ENCODE peak calls at places on chromosomes 4 and X, in four cellular contexts. One of them, this sample, is unnamed.

GRCh38 chrX:121389976-121390709 is 342.7 kb downstream of the GLUD2 start:
- DNase-seq in HepG2: peak; percentile 30
- DNase-seq in K562: no peak
- DNase-seq in GM12878: no peak
- DNase-seq in this sample: no peak

GRCh38 chr4:54315561-54315960 is 86.5 kb downstream of the PDGFRA start:
- DNase-seq in HepG2: no peak
- DNase-seq in K562: no peak
- DNase-seq in GM12878: peak; percentile 86
- DNase-seq in this sample: no peak

GRCh38 chr4:163166041-163166579 is 580 bp downstream of the NAF1 start:
- DNase-seq in HepG2: peak; percentile 26
- DNase-seq in K562: peak; percentile 49
- DNase-seq in GM12878: no peak
- DNase-seq in this sample: peak; percentile 45

GRCh38 chr4:159860945-159861344 is 758.1 kb downstream of the RAPGEF2 start:
- DNase-seq in HepG2: no peak
- DNase-seq in K562: no peak
- DNase-seq in GM12878: no peak
- DNase-seq in this sample: no peak

GRCh38 chrX:2635366-2635765 is 55.7 kb upstream of the CD99 start:
- DNase-seq in HepG2: no peak
- DNase-seq in K562: no peak
- DNase-seq in GM12878: no peak
- DNase-seq in this sample: no peak

GRCh38 chr4:127165971-127166370 is 466.8 kb upstream of the INTU start:
- DNase-seq in HepG2: no peak
- DNase-seq in K562: no peak
- DNase-seq in GM12878: no peak
- DNase-seq in this sample: no peak

GRCh38 chr4:140743194-140743931 is 12.8 kb downstream of the TBC1D9 start:
- DNase-seq in HepG2: peak; percentile 51
- DNase-seq in K562: no peak
- DNase-seq in GM12878: peak; percentile 58
- DNase-seq in this sample: no peak

GRCh38 chr4:127219247-127219646 is 413.5 kb upstream of the INTU start:
- DNase-seq in HepG2: no peak
- DNase-seq in K562: no peak
- DNase-seq in GM12878: no peak
- DNase-seq in this sample: no peak

GRCh38 chrX:39936886-39937770 is 160.6 kb downstream of the BCOR start:
- DNase-seq in HepG2: no peak
- DNase-seq in K562: peak; percentile 24
- DNase-seq in GM12878: peak; percentile 12
- DNase-seq in this sample: no peak

GRCh38 chr4:4226606-4227438 is at the start of gene OTOP1:
- DNase-seq in HepG2: no peak
- DNase-seq in K562: no peak
- DNase-seq in GM12878: no peak
- DNase-seq in this sample: no peak

GRCh38 chr4:101033986-101034385 is 313.3 kb downstream of the PPP3CA start:
- DNase-seq in HepG2: no peak
- DNase-seq in K562: no peak
- DNase-seq in GM12878: no peak
- DNase-seq in this sample: peak; percentile 51

GRCh38 chrX:13090261-13091110 is 46.1 kb upstream of the FAM9C start:
- DNase-seq in HepG2: peak; percentile 67
- DNase-seq in K562: peak; percentile 14
- DNase-seq in GM12878: no peak
- DNase-seq in this sample: no peak

GRCh38 chr4:67531349-67531748 is 14.0 kb downstream of the CENPC start:
- DNase-seq in HepG2: no peak
- DNase-seq in K562: no peak
- DNase-seq in GM12878: no peak
- DNase-seq in this sample: no peak

GRCh38 chr4:46844325-46844917 is 64.6 kb downstream of the COX7B2 start:
- DNase-seq in HepG2: peak; percentile 50
- DNase-seq in K562: peak; percentile 21
- DNase-seq in GM12878: peak; percentile 4
- DNase-seq in this sample: peak; percentile 34

GRCh38 chrX:148938348-148938747 is 437.9 kb downstream of the AFF2 start:
- DNase-seq in HepG2: no peak
- DNase-seq in K562: no peak
- DNase-seq in GM12878: no peak
- DNase-seq in this sample: no peak
- TF ChIP-seq TCF7 in HepG2: no peak
- TF ChIP-seq TCF7 in K562: no peak
- TF ChIP-seq TCF7 in GM12878: no peak
- TF ChIP-seq TCF7 in this sample: no peak

DNA sequence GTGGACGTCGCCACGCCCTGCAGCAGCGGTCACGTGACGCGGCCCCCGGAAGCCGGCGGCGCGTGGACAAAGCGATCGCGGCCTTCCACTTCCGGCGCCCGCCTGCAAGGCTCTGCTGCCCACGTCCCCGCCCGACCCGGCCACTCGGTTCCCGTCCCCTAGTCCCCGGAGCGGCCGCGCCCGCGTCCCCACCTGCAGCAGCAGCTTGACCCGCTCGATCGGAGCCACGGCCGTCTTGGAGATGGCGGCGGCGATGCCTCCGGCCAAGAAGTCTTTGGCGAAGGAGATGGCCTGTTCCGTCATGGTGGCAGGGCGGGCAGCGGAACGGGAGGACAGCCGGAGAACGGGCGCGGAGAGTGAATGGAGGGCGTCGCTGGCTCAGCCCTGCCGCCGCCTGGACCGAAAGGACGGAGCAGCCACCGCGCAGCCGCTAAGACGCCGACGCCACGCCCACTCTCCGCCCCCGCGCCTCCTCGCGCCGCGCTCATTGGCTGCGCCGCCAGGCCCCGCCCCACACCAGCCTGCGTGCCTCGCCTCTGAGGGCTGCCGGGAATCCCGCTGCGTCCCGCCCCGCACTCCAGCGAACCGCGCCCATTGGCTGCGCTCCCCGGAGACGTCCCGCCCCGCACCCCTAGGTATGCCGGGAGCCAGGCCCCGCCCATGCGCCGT is at the start of gene SLC25A6:
- DNase-seq in HepG2: peak; percentile 92
- DNase-seq in K562: peak; percentile 86
- DNase-seq in GM12878: peak; percentile 88
- DNase-seq in this sample: peak; percentile 100
- TF ChIP-seq TCF7 in HepG2: no peak
- TF ChIP-seq TCF7 in K562: no peak
- TF ChIP-seq TCF7 in GM12878: no peak
- TF ChIP-seq TCF7 in this sample: peak; percentile 93

GRCh38 chr4:183098080-183098722 is 856 bp upstream of the WWC2 start:
- DNase-seq in HepG2: peak; percentile 47
- DNase-seq in K562: peak; percentile 61
- DNase-seq in GM12878: no peak
- DNase-seq in this sample: peak; percentile 52

GRCh38 chr4:183096276-183096965 is 2.6 kb upstream of the WWC2 start:
- DNase-seq in HepG2: no peak
- DNase-seq in K562: no peak
- DNase-seq in GM12878: no peak
- DNase-seq in this sample: no peak

GRCh38 chr4:183098723-183099536 is at the start of gene WWC2:
- DNase-seq in HepG2: peak; percentile 83
- DNase-seq in K562: peak; percentile 83
- DNase-seq in GM12878: no peak
- DNase-seq in this sample: peak; percentile 96

GRCh38 chr4:183099537-183100297 is 660 bp downstream of the WWC2 start:
- DNase-seq in HepG2: peak; percentile 35
- DNase-seq in K562: peak; percentile 37
- DNase-seq in GM12878: no peak
- DNase-seq in this sample: peak; percentile 84

GRCh38 chr4:183097251-183098079 is 1.6 kb upstream of the WWC2 start:
- DNase-seq in HepG2: no peak
- DNase-seq in K562: no peak
- DNase-seq in GM12878: no peak
- DNase-seq in this sample: peak; percentile 52
- TF ChIP-seq TCF7 in HepG2: no peak
- TF ChIP-seq TCF7 in K562: no peak
- TF ChIP-seq TCF7 in GM12878: no peak
- TF ChIP-seq TCF7 in this sample: no peak

DNA sequence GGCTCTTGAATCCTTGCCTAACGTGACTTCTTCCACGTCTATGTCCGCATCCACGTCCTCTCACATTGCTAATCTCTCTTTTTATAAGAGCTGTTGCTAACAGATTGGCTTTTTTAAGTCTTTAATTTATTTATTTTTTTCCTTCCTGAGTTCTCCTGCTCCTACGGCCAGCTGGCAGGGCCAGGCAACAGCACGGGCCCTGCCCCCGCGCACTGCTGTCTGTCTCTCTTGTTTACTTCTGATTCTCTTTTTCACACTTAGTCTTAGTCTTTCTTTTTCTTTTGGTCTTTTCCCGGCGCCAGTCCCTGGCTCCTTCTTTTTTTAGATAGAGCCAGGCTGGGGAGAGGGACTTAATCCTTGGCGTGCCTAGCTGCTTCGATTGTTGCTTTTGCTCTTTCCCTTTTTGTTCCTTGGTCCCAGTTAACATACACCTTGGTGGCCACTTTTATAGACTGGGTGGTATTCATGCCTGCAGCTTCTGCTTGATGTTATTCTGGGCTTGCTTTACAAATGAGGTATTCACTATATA is 53.2 kb upstream of the RBMX start:
- DNase-seq in HepG2: no peak
- DNase-seq in K562: no peak
- DNase-seq in GM12878: no peak
- DNase-seq in this sample: no peak
- TF ChIP-seq TCF7 in HepG2: no peak
- TF ChIP-seq TCF7 in K562: no peak
- TF ChIP-seq TCF7 in GM12878: no peak
- TF ChIP-seq TCF7 in this sample: no peak

GRCh38 chrX:47199286-47199685 is 5.7 kb downstream of the UBA1 start:
- DNase-seq in HepG2: no peak
- DNase-seq in K562: no peak
- DNase-seq in GM12878: no peak
- DNase-seq in this sample: no peak

GRCh38 chrX:47200385-47201150 is 6.9 kb downstream of the UBA1 start:
- DNase-seq in HepG2: peak; percentile 42
- DNase-seq in K562: peak; percentile 25
- DNase-seq in GM12878: no peak
- DNase-seq in this sample: no peak

GRCh38 chrX:47198026-47198686 is 4.5 kb downstream of the UBA1 start:
- DNase-seq in HepG2: no peak
- DNase-seq in K562: no peak
- DNase-seq in GM12878: no peak
- DNase-seq in this sample: no peak

GRCh38 chrX:47197526-47197925 is 3.9 kb downstream of the UBA1 start:
- DNase-seq in HepG2: no peak
- DNase-seq in K562: no peak
- DNase-seq in GM12878: no peak
- DNase-seq in this sample: no peak

GRCh38 chrX:47198687-47199080 is 5.1 kb downstream of the UBA1 start:
- DNase-seq in HepG2: no peak
- DNase-seq in K562: no peak
- DNase-seq in GM12878: no peak
- DNase-seq in this sample: no peak
- TF ChIP-seq TCF7 in HepG2: no peak
- TF ChIP-seq TCF7 in K562: no peak
- TF ChIP-seq TCF7 in GM12878: no peak
- TF ChIP-seq TCF7 in this sample: no peak

GRCh38 chr4:165464813-165465381 is 86.1 kb downstream of the CPE start:
- DNase-seq in HepG2: peak; percentile 18
- DNase-seq in K562: peak; percentile 60
- DNase-seq in GM12878: no peak
- DNase-seq in this sample: no peak
- TF ChIP-seq TCF7 in HepG2: no peak
- TF ChIP-seq TCF7 in K562: no peak
- TF ChIP-seq TCF7 in GM12878: no peak
- TF ChIP-seq TCF7 in this sample: no peak

GRCh38 chr4:8528713-8529112 is 51.5 kb upstream of the GPR78 start:
- DNase-seq in HepG2: no peak
- DNase-seq in K562: no peak
- DNase-seq in GM12878: no peak
- DNase-seq in this sample: no peak
- TF ChIP-seq TCF7 in HepG2: no peak
- TF ChIP-seq TCF7 in K562: no peak
- TF ChIP-seq TCF7 in GM12878: no peak
- TF ChIP-seq TCF7 in this sample: no peak

DNA sequence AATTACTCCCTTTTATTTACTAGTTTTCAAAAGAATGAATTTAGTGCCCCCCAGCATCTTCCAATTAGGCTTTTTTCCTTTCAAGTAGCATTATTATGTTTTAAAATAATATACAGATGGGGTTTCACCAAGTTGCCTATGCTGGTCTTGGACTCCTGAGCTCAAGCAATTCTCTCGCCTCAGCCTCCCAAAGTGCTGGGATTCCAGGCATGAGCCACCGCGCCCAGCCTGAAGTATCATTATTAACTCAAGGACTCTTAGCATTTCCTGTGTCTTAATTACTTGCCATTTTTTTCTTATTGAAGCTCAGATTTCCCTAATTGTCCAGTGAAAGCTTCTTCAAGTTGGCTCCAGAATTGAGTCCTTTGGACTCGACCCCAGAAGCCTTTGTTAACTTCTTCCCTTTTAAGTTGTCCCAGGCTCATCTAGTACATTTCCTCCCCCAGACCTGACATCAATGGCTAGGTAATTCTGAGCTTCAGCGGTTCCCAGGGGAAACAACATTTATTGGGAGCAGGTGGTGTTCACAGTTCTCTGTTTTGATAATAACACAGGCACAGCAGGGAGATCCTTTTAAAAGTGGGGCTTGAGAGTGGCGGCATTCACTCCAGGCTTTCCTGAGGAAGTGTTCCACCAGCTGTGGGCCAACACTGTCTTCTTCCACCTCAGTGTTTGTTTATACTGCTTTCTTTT is 10.0 kb downstream of the SAT1 start:
- DNase-seq in HepG2: no peak
- DNase-seq in K562: no peak
- DNase-seq in GM12878: no peak
- DNase-seq in this sample: no peak
- TF ChIP-seq TCF7 in HepG2: no peak
- TF ChIP-seq TCF7 in K562: no peak
- TF ChIP-seq TCF7 in GM12878: no peak
- TF ChIP-seq TCF7 in this sample: no peak

This sample was measured in WTC11.